ENCODE peak calls at places on chromosome X, in four cellular contexts. J is endothelial cell, R is sciatic nerve, F is AG08395. Y is an unnamed sample.

GRCh38 chrX:121298499-121298898 is 251.1 kb downstream of the GLUD2 start:
- DNase-seq in J (no peak), F (no peak), R (no peak), Y (no peak)

GRCh38 chrX:3442685-3443084 is 96.2 kb upstream of the MXRA5 start:
- DNase-seq in F (no peak), J (no peak), R (no peak), Y (no peak)

GRCh38 chrX:94361241-94361640 is 687.2 kb downstream of the FAM133A start:
- DNase-seq in J (no peak), F (no peak), R (no peak), Y (no peak)

GRCh38 chrX:128106630-128107029 is 54.4 kb upstream of the ACTRT1 start:
- DNase-seq in J (peak; percentile 4), F (no peak), R (no peak), Y (no peak)

GRCh38 chrX:119885554-119886428 is 9.9 kb upstream of the AKAP14 start:
- DNase-seq in J (no peak), R (no peak), F (no peak), Y (no peak)

GRCh38 chrX:103629295-103630170 is 758 bp downstream of the TCEAL1 start:
- DNase-seq in R (peak; percentile 80), J (peak; percentile 57), F (peak; percentile 46), Y (peak; percentile 71)

GRCh38 chrX:16825306-16826035 is 39.2 kb downstream of the TXLNG start:
- DNase-seq in F (peak; percentile 27), R (no peak), J (no peak), Y (no peak)

GRCh38 chrX:39449352-39449751 is 648.1 kb downstream of the MID1IP1 start:
- DNase-seq in J (no peak), R (no peak), F (no peak), Y (no peak)

GRCh38 chrX:66633541-66633940 is 5.3 kb downstream of the EDA2R start:
- DNase-seq in J (no peak), F (peak; percentile 16), R (no peak), Y (no peak)

GRCh38 chrX:30992381-30992904 is 79.4 kb downstream of the FTHL17 start:
- DNase-seq in R (no peak), J (no peak), F (no peak), Y (no peak)

GRCh38 chrX:130296743-130297142 is 28.0 kb upstream of the ZNF280C start:
- DNase-seq in R (no peak), J (no peak), F (no peak), Y (no peak)

GRCh38 chrX:132956421-132957210 is 1.8 kb downstream of the HS6ST2 start:
- DNase-seq in R (no peak), J (peak; percentile 5), F (no peak), Y (no peak)

GRCh38 chrX:39418132-39418935 is 617.1 kb downstream of the MID1IP1 start:
- DNase-seq in F (no peak), J (no peak), R (no peak), Y (no peak)

GRCh38 chrX:152635941-152636340 is 1.8 kb upstream of the GABRQ start:
- DNase-seq in R (no peak), J (peak; percentile 41), F (peak; percentile 55), Y (peak; percentile 1)

GRCh38 chrX:71366674-71367256 is 608 bp downstream of the TAF1 start:
- DNase-seq in F (peak; percentile 21), R (no peak), J (peak; percentile 21), Y (peak; percentile 10)

GRCh38 chrX:31590581-31591113 is 518.8 kb upstream of the FTHL17 start:
- DNase-seq in J (no peak), R (no peak), F (peak; percentile 45), Y (no peak)

GRCh38 chrX:120749141-120749846 is 119.4 kb upstream of the C1GALT1C1 start:
- DNase-seq in J (peak; percentile 3), R (no peak), F (no peak), Y (no peak)